ENCODE peak calls at places on chromosomes 12 and 14, in nine cellular contexts. J, C, T, V, E, S, F, H and O are unnamed samples.

GRCh38 chr14:102911541-102911951 is 10.9 kb upstream of the AMN start:
- DNase-seq in C (no peak), V (peak), T (no peak), H (no peak), E (no peak), J (no peak), S (peak), F (no peak), O (no peak)

GRCh38 chr12:66014818-66015217 is 115.7 kb downstream of the LLPH start:
- DNase-seq in H (no peak), E (no peak), S (no peak), F (no peak), V (no peak), C (no peak), J (no peak), T (no peak), O (no peak)

GRCh38 chr12:66132408-66132807 is 1.9 kb upstream of the LLPH start:
- DNase-seq in H (no peak), J (no peak), V (no peak), E (no peak), C (no peak), S (no peak), F (no peak), T (no peak), O (no peak)

GRCh38 chr12:67650127-67650495 is 1.6 kb downstream of the DYRK2 start:
- DNase-seq in F (peak), J (no peak), E (peak), H (no peak), V (no peak), T (peak), C (peak), S (no peak), O (no peak)

GRCh38 chr12:96047621-96048211 is 12.3 kb upstream of the LTA4H start:
- DNase-seq in T (no peak), V (peak), S (no peak), C (no peak), F (no peak), H (peak), J (no peak), E (peak), O (no peak)

GRCh38 chr14:36268957-36269734 is 51.3 kb downstream of the MBIP start:
- DNase-seq in H (peak), E (no peak), J (no peak), C (no peak), F (no peak), V (no peak), S (no peak), T (no peak), O (no peak)

GRCh38 chr12:67624355-67624754 is 24.2 kb upstream of the DYRK2 start:
- DNase-seq in S (no peak), F (no peak), J (no peak), E (no peak), V (no peak), H (no peak), C (no peak), T (no peak), O (no peak)

GRCh38 chr14:104937694-104938365 is 13.2 kb downstream of the PLD4 start:
- DNase-seq in J (no peak), E (no peak), S (no peak), F (no peak), C (no peak), T (no peak), H (no peak), V (no peak), O (no peak)

GRCh38 chr12:2335517-2335916 is 282.7 kb downstream of the CACNA1C start:
- DNase-seq in J (no peak), S (no peak), C (no peak), F (no peak), V (no peak), T (no peak), H (no peak), E (no peak), O (no peak)

GRCh38 chr14:91303091-91303923 is 58.8 kb upstream of the GPR68 start:
- DNase-seq in H (no peak), C (peak), S (no peak), E (peak), J (no peak), T (no peak), F (no peak), V (peak), O (peak)

GRCh38 chr14:104820669-104821228 is 19.8 kb downstream of the ZBTB42 start:
- DNase-seq in S (peak), J (peak), H (peak), F (peak), T (peak), C (no peak), V (peak), E (peak), O (peak)

GRCh38 chr12:111596985-111597730 is 2.0 kb downstream of the ATXN2 start:
- DNase-seq in V (peak), H (peak), C (peak), S (peak), J (peak), F (peak), T (peak), E (peak), O (peak)

GRCh38 chr12:124568431-124569374 is 1.3 kb upstream of the NCOR2 start:
- DNase-seq in J (no peak), F (peak), V (peak), C (peak), S (peak), T (peak), E (peak), H (peak), O (no peak)

DNA sequence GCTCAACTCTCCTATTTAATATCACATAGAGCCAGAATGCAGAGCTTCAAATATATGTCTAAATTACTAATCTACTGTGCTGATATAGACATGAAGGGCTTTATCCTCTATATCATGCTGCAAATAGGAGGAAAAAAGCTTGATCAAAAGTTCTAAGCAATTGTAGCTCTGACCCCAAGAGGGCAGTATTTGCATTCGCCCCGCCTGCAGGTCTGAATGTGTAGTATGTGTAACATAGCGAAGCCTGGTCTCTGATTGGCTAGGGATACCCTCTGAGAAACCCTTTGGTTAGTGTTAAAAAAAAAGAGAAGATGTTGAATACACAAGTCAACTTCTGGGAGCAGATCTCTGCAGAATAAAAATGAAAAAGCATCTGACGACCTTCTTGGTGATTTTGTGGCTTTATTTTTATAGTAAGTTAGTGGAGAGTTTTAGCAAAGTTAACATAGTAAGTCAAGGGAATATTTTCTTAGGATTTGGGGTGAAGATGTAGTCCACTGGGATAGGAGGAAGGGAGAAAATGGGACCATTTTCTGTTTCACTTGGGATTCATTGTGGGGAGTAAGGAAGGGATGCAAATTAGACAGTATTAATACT is 151.6 kb upstream of the OR4E1 start:
- DNase-seq in H (no peak), T (no peak), C (no peak), F (no peak), V (no peak), S (no peak), J (no peak), E (peak), O (peak)
- TF ChIP-seq CTCF in H (no peak), T (no peak), C (peak), F (no peak), V (peak), S (no peak), J (no peak), E (peak), O (peak)

DNA sequence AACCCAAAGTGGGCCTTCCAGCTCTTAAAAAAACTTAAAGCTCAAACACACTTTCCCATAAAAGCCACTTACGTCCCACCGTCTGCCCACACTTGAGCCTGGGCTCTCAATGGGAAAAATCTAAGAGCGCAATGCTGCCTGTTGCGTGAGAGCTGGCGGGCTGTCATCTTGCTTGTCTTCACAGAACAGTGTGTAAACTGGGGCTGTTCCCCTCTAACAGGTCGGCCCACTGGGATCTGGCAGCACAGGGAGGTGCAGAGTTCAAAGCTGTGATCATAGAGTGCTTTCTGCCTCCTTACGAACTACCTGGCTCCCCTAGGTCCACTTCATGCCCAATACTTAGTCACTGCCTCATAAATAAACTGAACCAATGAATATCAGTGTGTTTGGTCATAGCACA is 79.9 kb downstream of the DICER1 start:
- DNase-seq in J (no peak), C (no peak), V (no peak), H (no peak), T (no peak), F (no peak), E (no peak), S (no peak), O (no peak)
- TF ChIP-seq CTCF in J (no peak), C (no peak), V (no peak), H (no peak), T (no peak), F (no peak), E (no peak), S (no peak), O (no peak)

GRCh38 chr14:76498536-76498935 is 122.6 kb downstream of the ESRRB start:
- DNase-seq in C (no peak), H (no peak), S (no peak), F (no peak), E (no peak), T (peak), V (peak), J (no peak), O (no peak)

GRCh38 chr14:76499399-76499798 is 123.5 kb downstream of the ESRRB start:
- DNase-seq in H (no peak), E (no peak), J (no peak), V (peak), S (peak), F (no peak), T (peak), C (no peak), O (no peak)

GRCh38 chr14:76495983-76496382 is 120.0 kb downstream of the ESRRB start:
- DNase-seq in S (no peak), J (no peak), C (no peak), F (no peak), T (no peak), V (no peak), E (no peak), H (no peak), O (no peak)

GRCh38 chr14:76498976-76499375 is 123.0 kb downstream of the ESRRB start:
- DNase-seq in F (no peak), T (peak), C (no peak), J (no peak), V (no peak), H (no peak), S (no peak), E (no peak), O (no peak)

DNA sequence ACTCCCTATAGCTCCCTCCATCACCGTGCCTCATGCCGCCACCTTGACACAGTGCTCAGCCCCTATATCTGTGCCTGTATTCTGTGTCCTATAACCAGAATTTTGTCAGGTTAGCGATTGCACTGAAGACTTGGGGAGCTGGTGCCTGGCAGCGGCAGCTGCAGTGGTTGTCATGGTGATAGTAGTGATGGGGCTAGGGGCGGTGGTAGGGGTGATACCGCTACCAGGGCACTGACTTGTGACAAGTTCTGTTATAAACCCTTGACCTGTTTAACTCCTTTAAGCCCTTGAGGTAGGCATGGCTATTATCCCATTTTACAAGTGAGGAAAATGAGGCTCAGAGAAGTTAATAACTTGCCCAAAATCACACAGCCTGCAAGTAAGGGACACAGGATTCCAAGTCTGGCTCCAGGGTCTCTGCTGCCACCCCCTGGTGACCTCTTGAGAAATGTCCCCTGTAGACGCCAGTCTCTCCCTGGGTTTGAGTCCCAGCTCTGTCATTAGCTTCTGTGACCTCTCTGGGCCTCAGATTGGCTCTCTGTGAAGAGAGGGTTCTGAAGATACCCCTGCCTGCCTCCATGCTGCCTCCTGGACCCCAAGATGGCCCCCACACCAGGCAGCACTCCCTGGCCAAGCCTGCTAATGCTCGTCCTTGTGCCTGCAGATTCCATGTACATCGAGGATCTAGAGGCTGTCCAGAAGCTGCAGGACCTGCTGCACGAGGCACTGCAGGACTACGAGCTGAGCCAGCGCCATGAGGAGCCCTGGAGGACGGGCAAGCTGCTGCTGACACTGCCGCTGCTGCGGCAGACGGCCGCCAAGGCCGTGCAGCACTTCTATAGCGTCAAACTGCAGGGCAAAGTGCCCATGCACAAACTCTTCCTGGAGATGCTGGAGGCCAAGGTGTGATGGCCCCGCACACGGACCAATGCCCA is 121.9 kb downstream of the ESRRB start:
- DNase-seq in S (no peak), J (no peak), E (no peak), V (peak), F (no peak), T (peak), C (no peak), H (no peak), O (no peak)
- TF ChIP-seq CTCF in S (no peak), J (no peak), E (no peak), V (no peak), F (no peak), T (no peak), C (no peak), H (no peak), O (no peak)

GRCh38 chr14:75995372-75996041 is 9.9 kb downstream of the IFT43 start:
- DNase-seq in V (peak), E (no peak), T (peak), F (peak), J (no peak), S (peak), H (no peak), C (peak), O (no peak)
- TF ChIP-seq CTCF in V (no peak), E (no peak), T (no peak), F (no peak), J (no peak), S (no peak), H (no peak), C (no peak), O (no peak)

DNA sequence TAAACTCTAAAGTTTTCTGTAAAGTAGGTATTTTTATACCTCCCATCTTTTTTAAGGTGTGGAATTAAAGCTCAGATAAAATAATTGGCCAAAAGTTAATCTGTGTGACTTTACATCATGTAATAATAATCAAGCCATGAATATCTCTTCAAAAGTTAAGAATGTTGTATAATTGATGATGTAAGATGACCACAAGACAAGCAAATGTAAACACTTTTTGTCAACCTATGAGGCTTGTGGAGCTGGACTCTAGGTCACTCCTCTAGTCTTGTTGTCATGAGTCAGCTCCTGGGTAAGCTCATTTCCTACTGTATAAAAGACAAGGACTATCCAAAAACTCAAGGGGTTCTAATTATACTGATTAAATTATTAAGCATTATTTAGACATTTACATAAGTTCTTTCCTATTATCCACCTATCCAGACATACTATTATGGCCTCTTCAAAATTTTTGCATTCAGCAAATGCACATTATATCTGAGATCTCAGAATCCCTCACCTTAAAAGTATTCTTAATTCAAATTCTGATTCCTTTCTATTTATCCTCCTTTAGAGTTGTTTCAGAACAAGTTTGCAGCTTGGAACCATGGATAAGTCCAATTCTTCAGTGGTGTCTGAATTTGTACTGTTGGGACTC is at the start of gene OR4K5:
- DNase-seq in C (no peak), H (no peak), J (no peak), V (no peak), T (no peak), F (no peak), S (no peak), E (no peak), O (no peak)
- TF ChIP-seq CTCF in C (no peak), H (no peak), J (no peak), V (no peak), T (no peak), F (no peak), S (no peak), E (no peak), O (no peak)

GRCh38 chr12:98646165-98646764 is 1.2 kb downstream of the APAF1 start:
- DNase-seq in C (no peak), T (no peak), E (no peak), V (no peak), J (no peak), H (no peak), S (no peak), F (no peak), O (no peak)
- TF ChIP-seq CTCF in C (no peak), T (peak), E (no peak), V (no peak), J (no peak), H (no peak), S (no peak), F (no peak), O (no peak)